ENCODE peak calls at places on chromosomes 7 and 10, in six cellular contexts. S, F, Z, E, I and U are unnamed samples.

GRCh38 chr7:140696024-140696678 is 357 bp upstream of the NDUFB2 start:
- DNase-seq in S (peak; percentile 92), F (peak; percentile 92), Z (peak; percentile 96), E (peak; percentile 87), I (peak; percentile 88), U (peak; percentile 89)

GRCh38 chr7:155451522-155452239 is 6.2 kb upstream of the EN2 start:
- DNase-seq in S (no peak), F (no peak), Z (no peak), E (no peak), I (no peak), U (no peak)

GRCh38 chr10:80540644-80541143 is 3.0 kb downstream of the SH2D4B start:
- DNase-seq in S (peak; percentile 76), F (no peak), Z (no peak), E (no peak), I (no peak), U (no peak)

GRCh38 chr7:128939861-128940410 is 2.2 kb downstream of the IRF5 start:
- DNase-seq in S (peak; percentile 86), F (no peak), Z (no peak), E (no peak), I (no peak), U (no peak)

GRCh38 chr10:69438531-69439349 is 12.5 kb upstream of the TSPAN15 start:
- DNase-seq in S (no peak), F (peak; percentile 88), Z (no peak), E (no peak), I (peak; percentile 64), U (no peak)

GRCh38 chr10:35462491-35462934 is 126.2 kb downstream of the CCNY start:
- DNase-seq in S (peak; percentile 67), F (no peak), Z (no peak), E (no peak), I (no peak), U (no peak)

GRCh38 chr7:137873524-137873923 is 26.8 kb upstream of the DGKI start:
- DNase-seq in S (peak; percentile 45), F (no peak), Z (no peak), E (no peak), I (no peak), U (no peak)

GRCh38 chr7:44766416-44766801 is 17.8 kb downstream of the ZMIZ2 start:
- DNase-seq in S (no peak), F (no peak), Z (no peak), E (no peak), I (no peak), U (no peak)

GRCh38 chr7:101140746-101141382 is 13.4 kb upstream of the AP1S1 start:
- DNase-seq in S (no peak), F (no peak), Z (no peak), E (no peak), I (no peak), U (no peak)